ENCODE peak calls at places on chromosome 7, in six cellular contexts. One of them, this sample, is unnamed.

GRCh38 chr7:4574851-4575250 is 107.2 kb upstream of the FOXK1 start:
- DNase-seq in trophoblast cell: no peak
- DNase-seq in fibroblast of lung: no peak
- DNase-seq in PC-3: no peak
- DNase-seq in GM12878: no peak
- DNase-seq in H9: no peak
- DNase-seq in this sample: no peak

GRCh38 chr7:51592822-51593221 is 276.2 kb upstream of the COBL start:
- DNase-seq in GM12878: no peak
- DNase-seq in fibroblast of lung: no peak
- DNase-seq in H9: no peak
- DNase-seq in PC-3: no peak
- DNase-seq in trophoblast cell: no peak
- DNase-seq in this sample: no peak

GRCh38 chr7:117665393-117665792 is 185.6 kb downstream of the CFTR start:
- DNase-seq in PC-3: no peak
- DNase-seq in fibroblast of lung: no peak
- DNase-seq in trophoblast cell: peak; percentile 91
- DNase-seq in H9: no peak
- DNase-seq in GM12878: no peak
- DNase-seq in this sample: peak; percentile 25

GRCh38 chr7:123871998-123872867 is 27.3 kb downstream of the HYAL4 start:
- DNase-seq in H9: peak; percentile 57
- DNase-seq in GM12878: no peak
- DNase-seq in trophoblast cell: peak; percentile 45
- DNase-seq in fibroblast of lung: peak; percentile 70
- DNase-seq in PC-3: peak; percentile 76
- DNase-seq in this sample: peak; percentile 8

GRCh38 chr7:156160811-156161210 is 348.5 kb upstream of the SHH start:
- DNase-seq in H9: peak; percentile 91
- DNase-seq in GM12878: no peak
- DNase-seq in fibroblast of lung: no peak
- DNase-seq in trophoblast cell: no peak
- DNase-seq in PC-3: peak; percentile 11
- DNase-seq in this sample: no peak

GRCh38 chr7:131533566-131534561 is 22.6 kb downstream of the PODXL start:
- DNase-seq in GM12878: no peak
- DNase-seq in PC-3: no peak
- DNase-seq in H9: no peak
- DNase-seq in fibroblast of lung: no peak
- DNase-seq in trophoblast cell: no peak
- DNase-seq in this sample: no peak

GRCh38 chr7:6259257-6259656 is 13.2 kb downstream of the CYTH3 start:
- DNase-seq in GM12878: no peak
- DNase-seq in PC-3: peak; percentile 15
- DNase-seq in H9: no peak
- DNase-seq in trophoblast cell: no peak
- DNase-seq in fibroblast of lung: no peak
- DNase-seq in this sample: no peak

GRCh38 chr7:50781894-50782293 is 802 bp downstream of the GRB10 start:
- DNase-seq in H9: no peak
- DNase-seq in PC-3: no peak
- DNase-seq in fibroblast of lung: no peak
- DNase-seq in GM12878: no peak
- DNase-seq in trophoblast cell: peak; percentile 37
- DNase-seq in this sample: no peak

GRCh38 chr7:125122225-125122624 is 192.6 kb upstream of the POT1 start:
- DNase-seq in PC-3: no peak
- DNase-seq in H9: no peak
- DNase-seq in trophoblast cell: no peak
- DNase-seq in fibroblast of lung: peak; percentile 48
- DNase-seq in GM12878: no peak
- DNase-seq in this sample: no peak

GRCh38 chr7:132065193-132065972 is 509.0 kb upstream of the PODXL start:
- DNase-seq in GM12878: no peak
- DNase-seq in PC-3: peak; percentile 97
- DNase-seq in trophoblast cell: peak; percentile 52
- DNase-seq in fibroblast of lung: peak; percentile 94
- DNase-seq in H9: no peak
- DNase-seq in this sample: peak; percentile 97

GRCh38 chr7:155416646-155417380 is 41.1 kb upstream of the EN2 start:
- DNase-seq in fibroblast of lung: no peak
- DNase-seq in trophoblast cell: no peak
- DNase-seq in H9: no peak
- DNase-seq in PC-3: no peak
- DNase-seq in GM12878: no peak
- DNase-seq in this sample: no peak

GRCh38 chr7:24702674-24703235 is 54.5 kb downstream of the GSDME start:
- DNase-seq in trophoblast cell: no peak
- DNase-seq in H9: no peak
- DNase-seq in PC-3: no peak
- DNase-seq in GM12878: no peak
- DNase-seq in fibroblast of lung: no peak
- DNase-seq in this sample: peak; percentile 28

GRCh38 chr7:128210590-128211570 is 30.2 kb upstream of the LEP start:
- DNase-seq in H9: no peak
- DNase-seq in trophoblast cell: peak; percentile 80
- DNase-seq in PC-3: peak; percentile 42
- DNase-seq in GM12878: no peak
- DNase-seq in fibroblast of lung: no peak
- DNase-seq in this sample: no peak

GRCh38 chr7:130367088-130367755 is 13.1 kb upstream of the CPA1 start:
- DNase-seq in GM12878: no peak
- DNase-seq in trophoblast cell: no peak
- DNase-seq in fibroblast of lung: no peak
- DNase-seq in PC-3: no peak
- DNase-seq in H9: no peak
- DNase-seq in this sample: no peak

GRCh38 chr7:44288811-44289340 is 36.5 kb downstream of the CAMK2B start:
- DNase-seq in H9: peak; percentile 28
- DNase-seq in GM12878: no peak
- DNase-seq in PC-3: no peak
- DNase-seq in fibroblast of lung: no peak
- DNase-seq in trophoblast cell: no peak
- DNase-seq in this sample: no peak

GRCh38 chr7:16528520-16528919 is 1.9 kb downstream of the LRRC72 start:
- DNase-seq in H9: no peak
- DNase-seq in GM12878: no peak
- DNase-seq in PC-3: no peak
- DNase-seq in fibroblast of lung: no peak
- DNase-seq in trophoblast cell: no peak
- DNase-seq in this sample: no peak

GRCh38 chr7:28358423-28358868 is 53.9 kb upstream of the CREB5 start:
- DNase-seq in H9: no peak
- DNase-seq in PC-3: peak; percentile 93
- DNase-seq in trophoblast cell: peak; percentile 79
- DNase-seq in fibroblast of lung: peak; percentile 99
- DNase-seq in GM12878: no peak
- DNase-seq in this sample: peak; percentile 99

GRCh38 chr7:94396044-94396443 is 1.3 kb downstream of the COL1A2 start:
- DNase-seq in GM12878: no peak
- DNase-seq in fibroblast of lung: peak; percentile 83
- DNase-seq in trophoblast cell: no peak
- DNase-seq in PC-3: no peak
- DNase-seq in H9: no peak
- DNase-seq in this sample: peak; percentile 78

GRCh38 chr7:155324012-155324917 is 26.6 kb downstream of the INSIG1 start:
- DNase-seq in PC-3: no peak
- DNase-seq in trophoblast cell: peak; percentile 89
- DNase-seq in GM12878: no peak
- DNase-seq in fibroblast of lung: no peak
- DNase-seq in H9: no peak
- DNase-seq in this sample: no peak

GRCh38 chr7:16357921-16358320 is 63.4 kb downstream of the CRPPA start:
- DNase-seq in PC-3: no peak
- DNase-seq in H9: no peak
- DNase-seq in fibroblast of lung: no peak
- DNase-seq in GM12878: no peak
- DNase-seq in trophoblast cell: no peak
- DNase-seq in this sample: no peak

GRCh38 chr7:96189129-96189815 is 132.6 kb downstream of the SLC25A13 start:
- DNase-seq in PC-3: no peak
- DNase-seq in trophoblast cell: no peak
- DNase-seq in GM12878: no peak
- DNase-seq in fibroblast of lung: no peak
- DNase-seq in H9: no peak
- DNase-seq in this sample: no peak

GRCh38 chr7:110891197-110891596 is 199.7 kb upstream of the LRRN3 start:
- DNase-seq in GM12878: peak; percentile 7
- DNase-seq in PC-3: no peak
- DNase-seq in H9: no peak
- DNase-seq in fibroblast of lung: no peak
- DNase-seq in trophoblast cell: no peak
- DNase-seq in this sample: no peak

GRCh38 chr7:94843553-94843952 is 63.8 kb upstream of the PPP1R9A start:
- DNase-seq in PC-3: no peak
- DNase-seq in GM12878: no peak
- DNase-seq in H9: no peak
- DNase-seq in trophoblast cell: no peak
- DNase-seq in fibroblast of lung: no peak
- DNase-seq in this sample: no peak

GRCh38 chr7:151019130-151019447 is 5.2 kb downstream of the ATG9B start:
- DNase-seq in H9: no peak
- DNase-seq in GM12878: no peak
- DNase-seq in fibroblast of lung: no peak
- DNase-seq in trophoblast cell: no peak
- DNase-seq in PC-3: no peak
- DNase-seq in this sample: no peak
- H3K4me2 ChIP-seq in H9: no peak overlapping the region
- H3K4me2 ChIP-seq in GM12878: no peak overlapping the region
- H3K4me2 ChIP-seq in fibroblast of lung: no peak overlapping the region
- H3K4me2 ChIP-seq in trophoblast cell: peak overlapping the region; percentile 59
- H3K4me2 ChIP-seq in PC-3: no peak overlapping the region
- H3K4me2 ChIP-seq in this sample: peak overlapping the region; percentile 76

DNA sequence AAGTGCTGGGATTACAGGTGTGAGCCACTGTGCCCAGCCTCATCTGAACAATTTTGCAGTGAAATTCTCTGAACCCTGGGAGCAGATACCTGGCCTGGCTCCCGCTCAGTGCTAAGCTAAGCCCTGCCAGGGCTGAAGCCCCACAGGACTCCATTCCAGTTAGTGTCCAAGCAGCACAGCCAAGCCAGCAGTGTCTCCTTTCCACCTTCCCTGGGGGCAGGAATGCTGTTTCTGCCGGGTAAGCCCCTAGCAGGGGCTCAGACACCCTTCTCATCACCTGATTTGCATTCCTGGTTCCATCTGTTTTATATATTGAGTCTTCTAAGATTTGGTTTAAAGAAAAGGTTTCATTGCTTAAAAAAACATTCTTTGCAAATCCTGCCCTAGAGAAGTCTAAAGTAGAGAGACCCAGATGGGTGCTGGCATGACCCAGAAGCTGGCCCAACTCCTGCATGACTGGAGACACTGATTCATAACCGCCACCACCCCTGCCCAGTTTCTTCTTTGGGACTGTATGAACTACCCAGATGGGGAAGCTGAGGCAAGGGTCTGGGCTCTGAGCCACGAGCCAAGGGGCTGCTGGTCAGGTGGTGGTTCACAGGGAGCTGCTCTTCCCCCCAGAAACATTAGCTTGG is 14.0 kb downstream of the SLC13A4 start:
- DNase-seq in H9: no peak
- DNase-seq in GM12878: no peak
- DNase-seq in PC-3: peak; percentile 15
- DNase-seq in trophoblast cell: peak; percentile 91
- DNase-seq in fibroblast of lung: no peak
- DNase-seq in this sample: no peak
- H3K4me2 ChIP-seq in H9: no peak overlapping the region
- H3K4me2 ChIP-seq in GM12878: no peak overlapping the region
- H3K4me2 ChIP-seq in PC-3: peak overlapping the region; percentile 70
- H3K4me2 ChIP-seq in trophoblast cell: peak overlapping the region; percentile 10
- H3K4me2 ChIP-seq in fibroblast of lung: no peak overlapping the region
- H3K4me2 ChIP-seq in this sample: peak overlapping the region; percentile 77

GRCh38 chr7:2734084-2734601 is 46.1 kb downstream of the AMZ1 start:
- DNase-seq in trophoblast cell: no peak
- DNase-seq in fibroblast of lung: no peak
- DNase-seq in GM12878: no peak
- DNase-seq in H9: peak; percentile 14
- DNase-seq in PC-3: no peak
- DNase-seq in this sample: no peak
- H3K4me2 ChIP-seq in trophoblast cell: no peak overlapping the region
- H3K4me2 ChIP-seq in fibroblast of lung: no peak overlapping the region
- H3K4me2 ChIP-seq in GM12878: no peak overlapping the region
- H3K4me2 ChIP-seq in H9: no peak overlapping the region
- H3K4me2 ChIP-seq in PC-3: no peak overlapping the region
- H3K4me2 ChIP-seq in this sample: no peak overlapping the region

DNA sequence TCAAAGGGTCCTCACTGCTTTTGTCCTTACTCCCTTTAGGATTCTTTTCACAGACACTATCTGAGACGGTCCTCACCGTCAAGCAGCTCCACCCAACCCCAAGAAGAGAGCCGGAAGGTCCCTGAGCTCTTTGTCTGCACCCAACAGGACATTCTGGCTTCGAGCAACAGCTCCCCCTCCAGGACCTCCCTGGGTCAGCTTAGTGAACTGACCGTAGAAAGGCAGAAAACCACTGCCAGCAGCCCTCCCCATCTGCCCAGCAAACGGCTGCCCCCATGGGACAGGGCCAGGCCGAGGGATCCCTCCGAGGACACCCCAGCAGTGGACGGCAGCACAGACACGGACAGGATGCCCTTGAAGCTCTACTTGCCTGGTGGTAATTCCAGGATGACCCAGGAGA is 19.9 kb downstream of the MINDY4 start:
- DNase-seq in trophoblast cell: no peak
- DNase-seq in PC-3: no peak
- DNase-seq in fibroblast of lung: no peak
- DNase-seq in H9: peak; percentile 72
- DNase-seq in GM12878: no peak
- DNase-seq in this sample: no peak
- H3K4me2 ChIP-seq in trophoblast cell: no peak overlapping the region
- H3K4me2 ChIP-seq in PC-3: no peak overlapping the region
- H3K4me2 ChIP-seq in fibroblast of lung: no peak overlapping the region
- H3K4me2 ChIP-seq in H9: no peak overlapping the region
- H3K4me2 ChIP-seq in GM12878: no peak overlapping the region
- H3K4me2 ChIP-seq in this sample: no peak overlapping the region

GRCh38 chr7:107846324-107846723 is 43.3 kb upstream of the SLC26A3 start:
- DNase-seq in H9: no peak
- DNase-seq in trophoblast cell: no peak
- DNase-seq in fibroblast of lung: no peak
- DNase-seq in PC-3: no peak
- DNase-seq in GM12878: no peak
- DNase-seq in this sample: no peak
- H3K4me2 ChIP-seq in H9: no peak overlapping the region
- H3K4me2 ChIP-seq in trophoblast cell: no peak overlapping the region
- H3K4me2 ChIP-seq in fibroblast of lung: no peak overlapping the region
- H3K4me2 ChIP-seq in PC-3: no peak overlapping the region
- H3K4me2 ChIP-seq in GM12878: no peak overlapping the region
- H3K4me2 ChIP-seq in this sample: no peak overlapping the region

GRCh38 chr7:151964951-151965350 is 8.7 kb downstream of the GALNTL5 start:
- DNase-seq in PC-3: no peak
- DNase-seq in H9: no peak
- DNase-seq in GM12878: no peak
- DNase-seq in fibroblast of lung: no peak
- DNase-seq in trophoblast cell: no peak
- DNase-seq in this sample: no peak
- H3K4me2 ChIP-seq in PC-3: no peak overlapping the region
- H3K4me2 ChIP-seq in H9: no peak overlapping the region
- H3K4me2 ChIP-seq in GM12878: no peak overlapping the region
- H3K4me2 ChIP-seq in fibroblast of lung: no peak overlapping the region
- H3K4me2 ChIP-seq in trophoblast cell: no peak overlapping the region
- H3K4me2 ChIP-seq in this sample: no peak overlapping the region

This sample was measured in astrocyte.